ENCODE peak calls at places on chromosomes 12 and 14, in five cellular contexts. B is IMR-90; D is left ventricle myocardium inferior; F is naive thymus-derived CD4-positive, alpha-beta T cell; W is HepG2. L is an unnamed sample.

GRCh38 chr14:102508774-102509743 is 517 bp downstream of the ANKRD9 start:
- DNase-seq in W (no peak), B (peak; percentile 41), D (peak; percentile 75), F (peak; percentile 40), L (peak; percentile 82)

GRCh38 chr14:57189070-57189469 is 79.6 kb downstream of the EXOC5 start:
- DNase-seq in W (peak; percentile 3), D (no peak), F (no peak), B (peak; percentile 11), L (no peak)

GRCh38 chr12:107328442-107329133 is 235.2 kb upstream of the CRY1 start:
- DNase-seq in B (peak; percentile 48), F (peak; percentile 26), D (no peak), W (no peak), L (no peak)

GRCh38 chr12:2749580-2749979 is 45.2 kb upstream of the FKBP4 start:
- DNase-seq in W (no peak), F (no peak), D (no peak), B (no peak), L (no peak)

GRCh38 chr14:22546722-22547071 is 42.3 kb downstream of the DAD1 start:
- DNase-seq in W (no peak), F (no peak), B (no peak), D (no peak), L (no peak)

GRCh38 chr12:124568431-124569374 is 1.3 kb upstream of the NCOR2 start:
- DNase-seq in D (peak; percentile 81), F (no peak), B (peak; percentile 94), W (no peak), L (no peak)

GRCh38 chr12:112239881-112240280 is 114.5 kb downstream of the TRAFD1 start:
- DNase-seq in D (no peak), W (no peak), F (no peak), B (no peak), L (no peak)

GRCh38 chr12:19010726-19011125 is 118.8 kb upstream of the PLEKHA5 start:
- DNase-seq in B (no peak), D (no peak), W (no peak), F (no peak), L (no peak)

GRCh38 chr14:100893760-100894159 is 9.8 kb downstream of the RTL1 start:
- DNase-seq in F (no peak), B (no peak), W (no peak), D (no peak), L (no peak)

GRCh38 chr12:94616217-94616729 is 34.1 kb downstream of the TMCC3 start:
- DNase-seq in D (no peak), B (no peak), F (no peak), W (no peak), L (no peak)

GRCh38 chr14:69039287-69039628 is 60.2 kb upstream of the ACTN1 start:
- DNase-seq in B (peak; percentile 76), D (no peak), W (peak; percentile 71), F (no peak), L (no peak)

GRCh38 chr14:24802236-24802635 is 168.2 kb upstream of the GZMB start:
- DNase-seq in B (no peak), F (no peak), W (no peak), D (no peak), L (no peak)

GRCh38 chr12:25069221-25069620 is 120.3 kb upstream of the BCAT1 start:
- DNase-seq in D (no peak), B (peak; percentile 14), W (no peak), F (no peak), L (no peak)

GRCh38 chr12:87425942-87426554 is 603.2 kb downstream of the C12orf50 start:
- DNase-seq in W (no peak), D (no peak), B (peak; percentile 17), F (no peak), L (no peak)

GRCh38 chr12:118853634-118854033 is 127.7 kb upstream of the SRRM4 start:
- DNase-seq in W (no peak), F (no peak), D (no peak), B (no peak), L (no peak)

GRCh38 chr12:14955876-14956811 is 5.3 kb downstream of the ARHGDIB start:
- DNase-seq in D (no peak), F (peak; percentile 30), W (no peak), B (no peak), L (no peak)

GRCh38 chr14:24879661-24880381 is 170.1 kb downstream of the STXBP6 start:
- DNase-seq in W (no peak), F (no peak), B (no peak), D (no peak), L (no peak)

GRCh38 chr14:37047996-37048395 is 124.4 kb downstream of the SLC25A21 start:
- DNase-seq in D (no peak), B (no peak), W (no peak), F (no peak), L (no peak)

GRCh38 chr14:67729072-67729561 is 27.4 kb downstream of the RDH12 start:
- DNase-seq in B (no peak), W (peak; percentile 28), F (no peak), D (no peak), L (peak; percentile 48)

GRCh38 chr14:69376439-69376838 is 21.7 kb downstream of the ERH start:
- DNase-seq in F (no peak), D (no peak), B (peak; percentile 77), W (peak; percentile 40), L (no peak)

GRCh38 chr12:67256649-67257048 is 12.5 kb upstream of the CAND1 start:
- DNase-seq in W (no peak), F (no peak), B (no peak), D (no peak), L (no peak)

GRCh38 chr12:49126852-49127763 is 4.1 kb downstream of the TUBA1B start:
- DNase-seq in W (no peak), B (no peak), F (no peak), D (no peak), L (no peak)

GRCh38 chr14:37311233-37311632 is 113.5 kb downstream of the MIPOL1 start:
- DNase-seq in F (no peak), D (no peak), B (no peak), W (no peak), L (no peak)

GRCh38 chr12:43318002-43318401 is 234.0 kb downstream of the ADAMTS20 start:
- DNase-seq in F (no peak), W (no peak), B (no peak), D (no peak), L (no peak)

GRCh38 chr14:23177181-23177580 is 6.3 kb downstream of the SLC7A8 start:
- DNase-seq in D (no peak), B (no peak), W (no peak), F (no peak), L (no peak)

GRCh38 chr12:23949212-23950010 is at the start of gene SOX5:
- DNase-seq in B (peak; percentile 68), D (peak; percentile 34), W (peak; percentile 75), F (no peak), L (no peak)

GRCh38 chr12:124328116-124328515 is 33.2 kb downstream of the RFLNA start:
- DNase-seq in F (no peak), D (peak; percentile 75), B (no peak), W (no peak), L (peak; percentile 57)

GRCh38 chr12:89098390-89099102 is 253.8 kb downstream of the DUSP6 start:
- DNase-seq in W (no peak), D (peak; percentile 30), B (peak; percentile 7), F (no peak), L (no peak)

GRCh38 chr12:48782457-48783395 is 6.2 kb downstream of the ADCY6 start:
- DNase-seq in B (no peak), D (no peak), F (no peak), W (no peak), L (no peak)

GRCh38 chr12:92604786-92605185 is 98.0 kb upstream of the PLEKHG7 start:
- DNase-seq in F (no peak), D (no peak), W (no peak), B (no peak), L (no peak)

GRCh38 chr12:92603741-92604432 is 98.9 kb upstream of the PLEKHG7 start:
- DNase-seq in B (peak; percentile 50), D (no peak), F (no peak), W (no peak), L (no peak)

GRCh38 chr12:92601680-92602079 is 101.1 kb upstream of the PLEKHG7 start:
- DNase-seq in F (no peak), B (no peak), D (no peak), W (no peak), L (no peak)

GRCh38 chr12:92602930-92603623 is 99.7 kb upstream of the PLEKHG7 start:
- DNase-seq in B (peak; percentile 41), W (no peak), F (no peak), D (no peak), L (no peak)

GRCh38 chr12:92602476-92602875 is 100.3 kb upstream of the PLEKHG7 start:
- DNase-seq in W (no peak), B (peak; percentile 96), D (no peak), F (no peak), L (no peak)
- H3K9me3 ChIP-seq in W (peaks cover 23% of the 10 kb centered on the region), B (peaks cover 5% of the 10 kb centered on the region), D (peaks cover 15% of the 10 kb centered on the region), F (peaks cover 12% of the 10 kb centered on the region), L (no peaks in the 10 kb centered on the region)

GRCh38 chr14:91127924-91128323 is 14.1 kb downstream of the DGLUCY start:
- DNase-seq in W (no peak), D (no peak), B (no peak), F (no peak), L (no peak)
- H3K27ac ChIP-seq in W (no peak overlapping the region), D (peak overlapping the region; percentile 99), B (no peak overlapping the region), F (no peak overlapping the region), L (no peak overlapping the region)

GRCh38 chr12:46185686-46186085 is 83.2 kb downstream of the SLC38A1 start:
- DNase-seq in W (no peak), F (no peak), B (no peak), D (no peak), L (no peak)
- H3K36me3 ChIP-seq in W (peaks cover 1% of the 10 kb centered on the region), F (peaks cover 30% of the 10 kb centered on the region), B (peaks cover 7% of the 10 kb centered on the region), D (no peaks in the 10 kb centered on the region), L (no peaks in the 10 kb centered on the region)

DNA sequence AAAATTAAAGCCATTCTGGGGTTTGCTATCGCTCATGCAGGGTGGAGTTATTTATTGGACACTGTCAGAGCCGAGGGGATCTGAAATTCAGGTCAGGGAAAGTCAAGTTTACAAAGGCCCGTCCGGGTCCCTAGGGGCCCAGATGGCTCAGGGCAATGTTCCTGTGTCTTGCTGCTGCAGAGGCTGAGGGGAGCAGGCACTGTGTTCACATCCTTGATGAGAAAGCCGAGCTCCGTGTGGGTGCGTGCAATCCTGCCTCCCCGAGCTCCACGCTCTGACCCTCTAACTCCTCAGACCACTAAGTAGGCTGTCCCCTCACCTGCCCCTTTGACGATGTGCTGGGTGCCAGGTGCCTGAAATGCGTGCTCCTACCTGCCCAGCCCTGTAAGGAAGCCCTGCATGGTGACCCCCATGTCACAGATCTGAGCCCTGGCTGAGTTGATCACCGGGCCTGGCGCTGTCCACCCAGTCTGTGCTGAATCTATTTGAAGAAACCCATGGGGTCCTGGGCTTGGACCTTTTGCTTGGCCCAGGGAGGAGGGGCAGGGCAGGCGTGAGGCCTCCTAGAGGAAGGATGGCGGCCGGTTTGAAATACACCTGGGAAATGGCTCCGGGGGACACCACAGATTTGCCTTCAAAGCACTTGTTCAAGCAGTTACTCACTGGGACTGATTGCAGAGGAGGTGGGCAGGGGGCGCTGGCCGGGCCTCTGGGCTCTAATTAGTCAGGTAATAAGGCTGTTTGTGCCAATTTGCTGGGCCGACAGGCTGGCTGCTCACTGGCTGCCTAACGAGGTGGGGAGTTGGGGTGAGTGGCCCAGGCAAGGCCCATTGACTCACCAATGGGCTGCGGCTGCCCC is 204.3 kb downstream of the KIF26A start:
- DNase-seq in D (no peak), F (no peak), B (no peak), W (no peak), L (no peak)
- H3K9me3 ChIP-seq in D (peaks cover 16% of the 10 kb centered on the region), F (peaks cover 8% of the 10 kb centered on the region), B (peaks cover 24% of the 10 kb centered on the region), W (no peaks in the 10 kb centered on the region), L (no peaks in the 10 kb centered on the region)

DNA sequence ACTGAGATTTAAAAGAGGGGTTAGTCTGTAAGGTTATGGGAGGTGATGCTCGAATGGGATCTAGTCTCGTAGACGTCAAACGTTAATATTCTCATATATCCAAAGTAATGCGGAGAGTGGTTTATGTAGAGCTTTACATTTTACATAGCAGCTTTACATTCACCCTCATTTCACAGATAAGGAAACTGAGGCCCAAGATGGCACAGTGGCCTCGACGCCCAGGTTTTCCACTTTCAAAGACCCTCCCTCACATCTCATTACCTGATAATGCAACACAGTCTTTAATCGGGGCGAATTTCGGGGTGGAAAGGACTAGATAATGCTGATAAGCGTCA is 450 bp upstream of the TDG start:
- DNase-seq in F (no peak), W (no peak), D (no peak), B (no peak), L (no peak)
- H3K27ac ChIP-seq in F (peak overlapping the region; percentile 94), W (peak overlapping the region; percentile 86), D (peak overlapping the region; percentile 95), B (peak overlapping the region; percentile 91), L (peak overlapping the region; percentile 94)

L was measured in pancreas.